ENCODE peak calls at places on chromosomes 12 and 14, in ten cellular contexts. R is Peyer's patch; L is endothelial cell; J is pancreas; B is fibroblast of the aortic adventitia; Q is fibroblast of pulmonary artery; V is CD8-positive, alpha-beta T cell; S is GM12878; U is lower lobe of right lung; E is B cell. N is an unnamed sample.

GRCh38 chr12:4562034-4562657 is at the start of gene DYRK4:
- DNase-seq in R (peak; percentile 91), L (peak; percentile 80), J (peak; percentile 83), B (peak; percentile 64), Q (peak; percentile 71), V (no peak), S (no peak), U (peak; percentile 88), E (peak; percentile 27), N (peak; percentile 22)

GRCh38 chr14:98192946-98193345 is 1079.1 kb downstream of the BCL11B start:
- DNase-seq in R (no peak), L (no peak), J (no peak), B (no peak), Q (no peak), V (no peak), S (no peak), U (no peak), E (no peak), N (no peak)

GRCh38 chr12:51341259-51342007 is 5.0 kb downstream of the CELA1 start:
- DNase-seq in R (peak; percentile 90), L (peak; percentile 70), J (peak; percentile 60), B (peak; percentile 84), Q (peak; percentile 83), V (peak; percentile 83), S (peak; percentile 65), U (peak; percentile 53), E (peak; percentile 81), N (peak; percentile 54)

GRCh38 chr14:101553393-101553792 is 7.9 kb upstream of the DIO3 start:
- DNase-seq in R (no peak), L (no peak), J (no peak), B (no peak), Q (no peak), V (no peak), S (no peak), U (no peak), E (no peak), N (no peak)

GRCh38 chr14:63840981-63841380 is 11.8 kb upstream of the SYNE2 start:
- DNase-seq in R (peak; percentile 71), L (no peak), J (no peak), B (no peak), Q (no peak), V (peak; percentile 77), S (no peak), U (peak; percentile 61), E (peak; percentile 38), N (peak; percentile 68)

GRCh38 chr14:51401272-51401671 is 161.2 kb downstream of the TMX1 start:
- DNase-seq in R (no peak), L (no peak), J (no peak), B (peak; percentile 68), Q (peak; percentile 58), V (no peak), S (no peak), U (no peak), E (no peak), N (no peak)

GRCh38 chr12:68236421-68237059 is 10.9 kb upstream of the IL26 start:
- DNase-seq in R (peak; percentile 51), L (no peak), J (no peak), B (peak; percentile 31), Q (no peak), V (peak; percentile 69), S (peak; percentile 40), U (no peak), E (peak; percentile 65), N (peak; percentile 32)

GRCh38 chr14:63891148-63891964 is 38.6 kb downstream of the SYNE2 start:
- DNase-seq in R (no peak), L (no peak), J (no peak), B (peak; percentile 14), Q (peak; percentile 41), V (no peak), S (no peak), U (no peak), E (no peak), N (no peak)

GRCh38 chr12:129614221-129614885 is 289.5 kb downstream of the TMEM132D start:
- DNase-seq in R (no peak), L (no peak), J (no peak), B (no peak), Q (no peak), V (no peak), S (no peak), U (no peak), E (no peak), N (no peak)

DNA sequence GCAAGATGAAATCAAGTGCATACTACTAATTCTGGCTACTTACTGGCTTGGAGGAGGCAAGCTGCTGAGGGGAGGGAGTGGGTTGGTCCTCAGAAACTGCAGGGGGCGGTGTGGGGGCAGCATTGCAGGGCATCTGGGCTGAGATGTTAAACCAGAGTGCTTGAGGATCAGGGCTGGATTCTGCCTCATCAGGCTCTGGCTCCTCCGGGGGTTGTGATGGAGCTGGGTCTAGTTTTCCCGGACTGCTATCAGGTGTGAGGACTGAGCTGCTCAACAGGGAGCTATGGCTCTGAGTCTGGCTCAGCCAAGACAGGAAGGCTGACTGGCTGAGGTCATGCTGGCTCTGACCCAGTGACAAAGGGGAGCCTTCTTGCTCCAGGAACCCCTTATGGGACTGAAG is 28.6 kb downstream of the BAZ2A start:
- DNase-seq in R (no peak), L (peak; percentile 28), J (no peak), B (no peak), Q (peak; percentile 25), V (no peak), S (no peak), U (no peak), E (peak; percentile 40), N (no peak)
- TF ChIP-seq CTCF in R (no peak), L (no peak), J (no peak), B (no peak), Q (peak; percentile 35), V (no peak), S (peak; percentile 36), U (no peak), E (no peak), N (no peak)

GRCh38 chr14:34766611-34767010 is 52.2 kb upstream of the CFL2 start:
- DNase-seq in R (no peak), L (no peak), J (no peak), B (peak; percentile 57), Q (no peak), V (no peak), S (no peak), U (no peak), E (no peak), N (no peak)

GRCh38 chr14:34770901-34771300 is 56.5 kb upstream of the CFL2 start:
- DNase-seq in R (no peak), L (no peak), J (no peak), B (no peak), Q (no peak), V (no peak), S (no peak), U (no peak), E (no peak), N (no peak)

GRCh38 chr14:34766060-34766459 is 51.7 kb upstream of the CFL2 start:
- DNase-seq in R (no peak), L (no peak), J (no peak), B (no peak), Q (no peak), V (no peak), S (no peak), U (no peak), E (no peak), N (no peak)
- TF ChIP-seq CTCF in R (no peak), L (peak; percentile 21), J (no peak), B (peak; percentile 0), Q (peak; percentile 22), V (no peak), S (peak; percentile 17), U (no peak), E (no peak), N (no peak)

DNA sequence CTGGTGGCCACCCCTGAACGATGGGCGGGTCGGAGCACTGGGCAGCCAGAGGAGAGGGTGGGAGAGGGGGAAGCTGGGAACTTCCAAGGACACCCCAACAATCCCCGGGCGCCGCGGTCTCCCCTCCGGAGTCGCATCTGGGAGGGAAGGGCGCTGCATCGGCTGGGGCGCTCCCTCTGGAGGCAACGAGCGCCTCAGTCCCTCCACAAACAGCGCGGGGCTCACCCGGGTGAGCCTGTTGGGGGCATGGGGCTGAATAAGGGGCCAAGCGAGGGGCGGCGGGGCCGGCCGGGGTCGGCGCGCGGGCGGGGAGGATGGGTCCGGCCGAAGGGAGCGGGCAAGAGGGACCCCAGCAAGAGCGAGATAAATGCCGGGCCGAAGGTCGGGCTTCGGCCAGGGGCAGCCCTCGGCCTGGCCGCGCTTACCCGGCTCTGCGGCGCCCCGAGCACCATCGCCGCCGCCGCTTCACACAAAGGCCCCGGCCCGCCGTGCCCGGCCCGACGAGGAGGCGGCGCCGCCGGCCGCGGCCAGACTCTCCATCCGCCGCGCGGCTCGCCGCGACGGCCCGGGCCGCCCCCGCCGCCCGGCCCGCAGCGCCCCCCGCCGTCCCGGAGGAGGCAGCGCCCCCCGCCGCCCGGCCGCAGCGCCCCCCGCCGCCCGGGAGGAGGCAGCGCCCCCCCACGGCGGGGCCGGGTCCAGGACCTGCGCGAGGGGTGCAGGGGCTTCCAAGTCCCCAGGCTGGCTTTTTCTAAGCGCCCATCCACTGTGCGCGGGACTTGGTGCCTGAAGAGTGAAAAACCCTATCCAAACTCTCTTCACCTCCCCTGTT is at the start of gene ZBTB39:
- DNase-seq in R (peak; percentile 74), L (peak; percentile 84), J (peak; percentile 74), B (peak; percentile 24), Q (peak; percentile 55), V (peak; percentile 84), S (no peak), U (peak; percentile 64), E (peak; percentile 88), N (peak; percentile 69)
- TF ChIP-seq CTCF in R (peak; percentile 51), L (peak; percentile 59), J (peak; percentile 45), B (peak; percentile 31), Q (peak; percentile 17), V (peak; percentile 43), S (peak; percentile 48), U (peak; percentile 58), E (peak; percentile 61), N (peak; percentile 42)

DNA sequence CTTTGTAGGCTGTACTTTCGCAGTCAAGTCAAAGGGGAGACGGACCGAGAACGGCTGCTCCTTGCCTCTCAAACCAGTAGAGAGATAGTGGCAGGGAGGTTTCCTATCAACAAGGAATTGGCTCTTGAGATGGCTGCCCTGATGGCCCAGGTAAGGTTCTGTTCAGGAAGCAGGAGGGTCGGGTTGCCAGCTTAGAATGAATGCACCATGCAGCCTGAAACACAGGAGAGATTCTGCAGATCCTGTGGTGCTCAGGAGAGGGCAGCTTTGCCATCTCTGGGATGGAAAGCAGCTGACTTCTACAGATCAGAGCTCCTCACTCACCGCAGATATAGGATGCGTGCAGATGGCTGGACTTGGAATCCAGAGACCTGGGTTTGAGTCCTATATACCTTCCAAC is 18.0 kb downstream of the PIGH start:
- DNase-seq in R (no peak), L (no peak), J (no peak), B (no peak), Q (no peak), V (no peak), S (no peak), U (no peak), E (no peak), N (no peak)
- TF ChIP-seq CTCF in R (no peak), L (no peak), J (no peak), B (no peak), Q (no peak), V (no peak), S (no peak), U (no peak), E (no peak), N (no peak)

GRCh38 chr14:57831981-57832380 is 33.9 kb downstream of the SLC35F4 start:
- DNase-seq in R (no peak), L (peak; percentile 11), J (no peak), B (no peak), Q (no peak), V (no peak), S (no peak), U (no peak), E (no peak), N (no peak)
- TF ChIP-seq CTCF in R (no peak), L (no peak), J (no peak), B (no peak), Q (no peak), V (no peak), S (no peak), U (no peak), E (no peak), N (no peak)

N was measured in natural killer cell.